ENCODE peak calls at places on chromosomes 2 and 18, in seven cellular contexts. R is GM04503, D is BJ, Y is cardiac muscle cell, J is progenitor cell of endocrine pancreas, L is fibroblast of the aortic adventitia, O is NCI-H1092 treated with DMSO at 0.1 percent for 48 hours. V is an unnamed sample.

GRCh38 chr2:44275915-44276279 is 617 bp downstream of the SLC3A1 start:
- DNase-seq in O (no peak), R (peak), L (peak), Y (peak), J (no peak), D (no peak), V (no peak)

GRCh38 chr2:98020992-98021713 is 25.4 kb upstream of the TMEM131 start:
- DNase-seq in R (no peak), L (no peak), D (no peak), J (no peak), Y (no peak), O (no peak), V (no peak)

GRCh38 chr2:215833531-215834162 is 179.7 kb downstream of the MREG start:
- DNase-seq in L (peak), D (no peak), Y (peak), R (no peak), J (no peak), O (peak), V (no peak)

GRCh38 chr2:23554054-23554697 is 169.2 kb downstream of the KLHL29 start:
- DNase-seq in J (no peak), L (peak), D (no peak), R (no peak), Y (peak), O (no peak), V (no peak)

GRCh38 chr18:78427081-78427480 is 552.5 kb upstream of the SALL3 start:
- DNase-seq in D (no peak), Y (no peak), L (no peak), R (no peak), O (no peak), J (no peak), V (no peak)

GRCh38 chr2:50719837-50720694 is 311.9 kb downstream of the NRXN1 start:
- DNase-seq in R (no peak), O (no peak), L (no peak), Y (no peak), J (no peak), D (no peak), V (no peak)

GRCh38 chr2:112121682-112122254 is 16.4 kb upstream of the FBLN7 start:
- DNase-seq in D (no peak), O (peak), R (no peak), L (peak), J (no peak), Y (peak), V (peak)

GRCh38 chr2:158618859-158619490 is 162.2 kb downstream of the PKP4 start:
- DNase-seq in L (peak), D (no peak), O (no peak), R (no peak), J (no peak), Y (peak), V (no peak)

GRCh38 chr2:205386109-205386508 is 296.2 kb upstream of the NRP2 start:
- DNase-seq in O (no peak), J (no peak), Y (peak), R (no peak), L (peak), D (no peak), V (no peak)

GRCh38 chr2:27891063-27891819 is 712 bp downstream of the BABAM2 start:
- DNase-seq in J (peak), D (no peak), Y (peak), O (peak), R (no peak), L (peak), V (peak)

GRCh38 chr2:234493117-234493516 is 3.8 kb downstream of the ARL4C start:
- DNase-seq in D (no peak), R (no peak), L (peak), O (no peak), Y (no peak), J (no peak), V (peak)

GRCh38 chr2:110806053-110806452 is 73.7 kb downstream of the ACOXL start:
- DNase-seq in L (no peak), J (no peak), Y (no peak), D (no peak), R (no peak), O (no peak), V (no peak)

GRCh38 chr2:10566021-10566420 is 117.9 kb upstream of the ODC1 start:
- DNase-seq in O (no peak), D (no peak), J (no peak), L (no peak), Y (no peak), R (no peak), V (no peak)

GRCh38 chr2:229174794-229175529 is 96.1 kb downstream of the PID1 start:
- DNase-seq in Y (peak), O (no peak), L (peak), R (peak), D (peak), J (no peak), V (no peak)

GRCh38 chr2:189164732-189165131 is 14.8 kb downstream of the COL5A2 start:
- DNase-seq in R (no peak), Y (peak), L (peak), J (no peak), O (no peak), D (peak), V (no peak)

GRCh38 chr2:177816740-177817139 is 255.8 kb downstream of the PDE11A start:
- DNase-seq in D (no peak), J (no peak), Y (no peak), R (no peak), L (no peak), O (peak), V (no peak)

GRCh38 chr18:75005622-75006021 is 203.3 kb downstream of the PTGR3 start:
- DNase-seq in Y (peak), O (no peak), R (no peak), L (peak), J (no peak), D (no peak), V (no peak)

GRCh38 chr2:217830807-217831206 is 172.0 kb downstream of the TNS1 start:
- DNase-seq in D (no peak), L (no peak), R (no peak), O (no peak), J (no peak), Y (no peak), V (no peak)

GRCh38 chr18:63130176-63130575 is 189.4 kb downstream of the BCL2 start:
- DNase-seq in R (no peak), O (no peak), D (no peak), J (no peak), L (no peak), Y (no peak), V (no peak)

GRCh38 chr2:64045938-64046337 is 26.7 kb upstream of the VPS54 start:
- DNase-seq in R (no peak), J (no peak), Y (no peak), D (no peak), O (no peak), L (no peak), V (no peak)

V was measured in nephron progenitor cell.